ENCODE peak calls at places on chromosomes 3 and 15, in four cellular contexts. P is GM12891, J is GM12878, C is HL-60. O is an unnamed sample.

GRCh38 chr3:122992628-122993570 is 34.7 kb downstream of the SEMA5B start:
- DNase-seq in J (no peak), P (no peak), C (no peak), O (no peak)

GRCh38 chr3:43526956-43527355 is 94.9 kb downstream of the ANO10 start:
- DNase-seq in J (no peak), C (no peak), P (no peak), O (no peak)

GRCh38 chr3:181838940-181839914 is 127.5 kb downstream of the SOX2 start:
- DNase-seq in J (no peak), P (no peak), C (no peak), O (no peak)

GRCh38 chr15:83871808-83872559 is 218.1 kb downstream of the ADAMTSL3 start:
- DNase-seq in J (peak), P (no peak), C (no peak), O (peak)

GRCh38 chr3:38479431-38480092 is 16.6 kb upstream of the EXOG start:
- DNase-seq in P (peak), J (no peak), C (peak), O (peak)

GRCh38 chr15:90161946-90162345 is 39.2 kb upstream of the SEMA4B start:
- DNase-seq in P (no peak), J (peak), C (peak), O (no peak)

GRCh38 chr15:52406601-52407000 is 111.0 kb upstream of the MYO5C start:
- DNase-seq in C (no peak), J (no peak), P (no peak), O (no peak)

GRCh38 chr3:140505876-140506275 is 172.0 kb upstream of the TRIM42 start:
- DNase-seq in J (no peak), P (no peak), C (no peak), O (no peak)

GRCh38 chr3:15575446-15575845 is 25.9 kb downstream of the HACL1 start:
- DNase-seq in P (no peak), J (no peak), C (no peak), O (no peak)

GRCh38 chr3:170765419-170766078 is 104.4 kb downstream of the RPL22L1 start:
- DNase-seq in C (no peak), J (no peak), P (no peak), O (peak)

GRCh38 chr3:63029921-63030320 is 154.7 kb upstream of the CADPS start:
- DNase-seq in P (no peak), C (no peak), J (no peak), O (no peak)

GRCh38 chr3:171890398-171890797 is 47.2 kb downstream of the TMEM212 start:
- DNase-seq in C (no peak), J (no peak), P (no peak), O (no peak)

GRCh38 chr15:39851505-39852082 is 68.5 kb downstream of the GPR176 start:
- DNase-seq in C (no peak), J (no peak), P (no peak), O (no peak)

GRCh38 chr3:61451841-61452240 is 109.5 kb upstream of the PTPRG start:
- DNase-seq in C (no peak), J (no peak), P (no peak), O (no peak)

GRCh38 chr3:39396690-39397089 is 9.8 kb upstream of the RPSA start:
- DNase-seq in J (no peak), C (no peak), P (no peak), O (no peak)

GRCh38 chr3:89000886-89001285 is 106.5 kb upstream of the EPHA3 start:
- DNase-seq in C (no peak), J (no peak), P (no peak), O (no peak)

GRCh38 chr3:159884661-159885402 is 103.8 kb upstream of the IL12A start:
- DNase-seq in J (no peak), C (no peak), P (peak), O (peak)

GRCh38 chr15:80697316-80697715 is 2.2 kb downstream of the ABHD17C start:
- DNase-seq in J (no peak), C (no peak), P (no peak), O (no peak)

DNA sequence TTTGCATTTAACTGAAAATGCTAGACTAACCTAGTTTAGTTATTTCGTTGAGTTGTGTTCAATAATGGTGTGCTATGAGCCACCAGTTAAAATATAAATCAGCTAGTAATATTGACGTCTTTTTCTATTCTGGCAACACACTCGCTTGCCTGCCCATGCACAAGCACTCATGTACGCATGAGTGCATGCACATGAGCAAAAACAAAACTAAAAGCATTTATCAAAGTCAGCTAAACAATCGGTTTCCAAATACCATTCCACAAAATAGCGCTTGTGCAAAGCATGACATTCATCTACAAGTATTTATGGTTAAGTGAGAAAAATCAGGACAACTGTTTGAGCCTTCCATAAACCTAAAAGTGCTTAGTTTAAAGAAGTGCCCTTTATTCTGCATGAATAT is 13.1 kb upstream of the SAMMSON start:
- DNase-seq in J (no peak), C (no peak), P (no peak), O (no peak)
- TF ChIP-seq SPI1 in J (no peak), C (no peak), P (no peak), O (no peak)

DNA sequence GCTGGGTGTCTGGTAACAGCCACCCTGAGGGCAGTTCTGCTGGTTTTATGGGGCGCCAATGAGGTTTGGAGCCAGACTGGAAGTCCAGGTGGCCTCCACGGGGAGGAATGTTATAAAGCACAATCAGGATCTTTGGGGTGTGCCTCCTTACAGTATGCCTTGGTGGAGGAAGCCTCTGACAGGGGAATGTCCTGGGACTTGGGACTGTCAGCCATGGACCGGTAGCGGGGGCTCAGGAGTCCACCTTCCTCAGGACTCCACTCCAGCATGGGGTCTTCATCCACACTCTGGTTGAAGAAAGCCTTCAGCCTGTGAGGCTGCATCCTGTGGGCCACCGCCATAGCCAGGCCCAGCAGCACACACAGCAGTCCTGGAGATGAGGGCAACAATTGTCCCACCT is 4.9 kb downstream of the DUOXA2 start:
- DNase-seq in C (no peak), J (no peak), P (no peak), O (no peak)
- TF ChIP-seq SPI1 in C (no peak), J (no peak), P (no peak), O (no peak)

GRCh38 chr3:107855710-107856109 is 235.1 kb downstream of the CD47 start:
- DNase-seq in P (no peak), C (no peak), J (no peak), O (no peak)
- TF ChIP-seq SPI1 in P (no peak), C (no peak), J (no peak), O (no peak)

GRCh38 chr3:111080357-111080937 is 8.8 kb downstream of the NECTIN3 start:
- DNase-seq in C (no peak), J (no peak), P (no peak), O (no peak)
- TF ChIP-seq SPI1 in C (no peak), J (no peak), P (no peak), O (no peak)

DNA sequence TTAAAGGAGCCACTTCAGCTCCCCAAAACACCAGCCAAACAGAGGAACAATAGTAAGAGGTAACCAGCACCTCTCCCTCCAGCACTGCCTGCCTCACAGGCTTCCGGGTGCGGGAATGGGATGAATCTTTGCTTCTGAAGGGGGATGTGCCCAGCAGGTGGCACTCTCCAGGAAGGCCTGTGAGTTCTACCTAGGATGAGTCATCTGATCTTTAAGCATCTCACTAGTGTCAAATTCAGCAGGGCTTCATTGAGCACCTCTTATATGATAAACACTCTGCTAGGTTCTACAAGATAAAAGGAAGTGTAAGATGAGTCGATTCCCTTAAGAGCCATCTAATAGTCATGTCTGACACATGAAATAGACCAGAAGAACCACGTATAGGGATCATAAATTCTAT is 237.4 kb upstream of the UMPS start:
- DNase-seq in J (no peak), C (peak), P (no peak), O (peak)
- TF ChIP-seq SPI1 in J (no peak), C (no peak), P (no peak), O (no peak)

GRCh38 chr3:184133840-184134745 is 1.1 kb upstream of the EIF2B5 start:
- DNase-seq in C (peak), P (no peak), J (no peak), O (peak)
- TF ChIP-seq SPI1 in C (no peak), P (no peak), J (peak), O (no peak)

DNA sequence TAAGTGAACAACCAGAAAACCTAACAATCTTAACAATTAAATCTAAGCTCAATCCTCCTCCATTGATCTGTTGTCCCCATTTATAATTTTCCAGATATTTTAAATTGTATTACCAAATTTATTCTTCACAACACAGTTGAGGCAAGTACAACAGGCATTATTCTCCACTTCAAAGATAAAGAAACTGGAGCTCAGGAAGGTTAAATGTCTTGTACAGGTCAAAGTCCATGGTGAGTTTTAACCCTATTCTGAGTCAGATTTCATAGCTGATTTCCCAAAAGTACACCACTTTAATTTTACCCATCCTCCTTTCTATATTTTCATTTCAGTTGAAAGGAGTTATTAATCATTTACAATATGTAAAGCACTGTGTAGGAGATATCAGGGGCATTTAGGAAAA is 112.2 kb downstream of the FBXL22 start:
- DNase-seq in C (no peak), J (no peak), P (no peak), O (no peak)
- TF ChIP-seq SPI1 in C (no peak), J (no peak), P (no peak), O (no peak)